ENCODE peak calls at places on chromosomes 5 and 9, in ten cellular contexts. One of them, this sample, is unnamed.

GRCh38 chr9:85332487-85332886 is 409.3 kb downstream of the AGTPBP1 start:
- DNase-seq in adrenal gland: no peak
- DNase-seq in fibroblast of lung: no peak
- DNase-seq in HCT116: peak
- DNase-seq in CD8-positive, alpha-beta T cell: no peak
- DNase-seq in lung: no peak
- DNase-seq in prostate gland: no peak
- DNase-seq in IMR-90: no peak
- DNase-seq in suprapubic skin: no peak
- DNase-seq in AG04450: no peak
- DNase-seq in this sample: no peak

GRCh38 chr5:126519637-126520592 is 75.1 kb downstream of the ALDH7A1 start:
- DNase-seq in adrenal gland: peak
- DNase-seq in fibroblast of lung: peak
- DNase-seq in HCT116: no peak
- DNase-seq in CD8-positive, alpha-beta T cell: no peak
- DNase-seq in lung: no peak
- DNase-seq in prostate gland: peak
- DNase-seq in IMR-90: peak
- DNase-seq in suprapubic skin: no peak
- DNase-seq in AG04450: no peak
- DNase-seq in this sample: no peak

GRCh38 chr9:115668506-115668905 is 485.1 kb upstream of the PAPPA start:
- DNase-seq in adrenal gland: no peak
- DNase-seq in fibroblast of lung: peak
- DNase-seq in HCT116: no peak
- DNase-seq in CD8-positive, alpha-beta T cell: no peak
- DNase-seq in lung: no peak
- DNase-seq in prostate gland: no peak
- DNase-seq in IMR-90: peak
- DNase-seq in suprapubic skin: no peak
- DNase-seq in AG04450: peak
- DNase-seq in this sample: peak

GRCh38 chr5:69372394-69372793 is 2.8 kb downstream of the RAD17 start:
- DNase-seq in adrenal gland: no peak
- DNase-seq in fibroblast of lung: no peak
- DNase-seq in HCT116: no peak
- DNase-seq in CD8-positive, alpha-beta T cell: no peak
- DNase-seq in lung: no peak
- DNase-seq in prostate gland: no peak
- DNase-seq in IMR-90: no peak
- DNase-seq in suprapubic skin: no peak
- DNase-seq in AG04450: no peak
- DNase-seq in this sample: no peak

GRCh38 chr9:134625361-134626140 is 16.1 kb upstream of the COL5A1 start:
- DNase-seq in adrenal gland: no peak
- DNase-seq in fibroblast of lung: peak
- DNase-seq in HCT116: no peak
- DNase-seq in CD8-positive, alpha-beta T cell: no peak
- DNase-seq in lung: no peak
- DNase-seq in prostate gland: no peak
- DNase-seq in IMR-90: peak
- DNase-seq in suprapubic skin: peak
- DNase-seq in AG04450: no peak
- DNase-seq in this sample: peak

GRCh38 chr5:3258050-3258449 is 337.6 kb upstream of the IRX1 start:
- DNase-seq in adrenal gland: no peak
- DNase-seq in fibroblast of lung: no peak
- DNase-seq in HCT116: no peak
- DNase-seq in CD8-positive, alpha-beta T cell: no peak
- DNase-seq in lung: peak
- DNase-seq in prostate gland: peak
- DNase-seq in IMR-90: no peak
- DNase-seq in suprapubic skin: no peak
- DNase-seq in AG04450: no peak
- DNase-seq in this sample: no peak

GRCh38 chr5:160045004-160045403 is 36.1 kb downstream of the TTC1 start:
- DNase-seq in adrenal gland: no peak
- DNase-seq in fibroblast of lung: peak
- DNase-seq in HCT116: no peak
- DNase-seq in CD8-positive, alpha-beta T cell: no peak
- DNase-seq in lung: no peak
- DNase-seq in prostate gland: no peak
- DNase-seq in IMR-90: no peak
- DNase-seq in suprapubic skin: no peak
- DNase-seq in AG04450: no peak
- DNase-seq in this sample: no peak

GRCh38 chr5:1462358-1462757 is 17.1 kb upstream of the SLC6A3 start:
- DNase-seq in adrenal gland: no peak
- DNase-seq in fibroblast of lung: no peak
- DNase-seq in HCT116: no peak
- DNase-seq in CD8-positive, alpha-beta T cell: no peak
- DNase-seq in lung: no peak
- DNase-seq in prostate gland: no peak
- DNase-seq in IMR-90: no peak
- DNase-seq in suprapubic skin: no peak
- DNase-seq in AG04450: no peak
- DNase-seq in this sample: no peak

GRCh38 chr9:132939169-132939568 is 5.2 kb downstream of the TSC1 start:
- DNase-seq in adrenal gland: no peak
- DNase-seq in fibroblast of lung: no peak
- DNase-seq in HCT116: no peak
- DNase-seq in CD8-positive, alpha-beta T cell: no peak
- DNase-seq in lung: no peak
- DNase-seq in prostate gland: no peak
- DNase-seq in IMR-90: no peak
- DNase-seq in suprapubic skin: no peak
- DNase-seq in AG04450: no peak
- DNase-seq in this sample: no peak

GRCh38 chr9:132943677-132944293 is 631 bp downstream of the TSC1 start:
- DNase-seq in adrenal gland: no peak
- DNase-seq in fibroblast of lung: no peak
- DNase-seq in HCT116: no peak
- DNase-seq in CD8-positive, alpha-beta T cell: no peak
- DNase-seq in lung: no peak
- DNase-seq in prostate gland: no peak
- DNase-seq in IMR-90: no peak
- DNase-seq in suprapubic skin: no peak
- DNase-seq in AG04450: no peak
- DNase-seq in this sample: no peak

GRCh38 chr9:132945186-132946130 is 1.0 kb upstream of the TSC1 start:
- DNase-seq in adrenal gland: no peak
- DNase-seq in fibroblast of lung: no peak
- DNase-seq in HCT116: no peak
- DNase-seq in CD8-positive, alpha-beta T cell: no peak
- DNase-seq in lung: no peak
- DNase-seq in prostate gland: no peak
- DNase-seq in IMR-90: no peak
- DNase-seq in suprapubic skin: no peak
- DNase-seq in AG04450: no peak
- DNase-seq in this sample: no peak

GRCh38 chr9:132944294-132945185 is at the start of gene TSC1:
- DNase-seq in adrenal gland: peak
- DNase-seq in fibroblast of lung: peak
- DNase-seq in HCT116: peak
- DNase-seq in CD8-positive, alpha-beta T cell: peak
- DNase-seq in lung: peak
- DNase-seq in prostate gland: peak
- DNase-seq in IMR-90: peak
- DNase-seq in suprapubic skin: peak
- DNase-seq in AG04450: peak
- DNase-seq in this sample: peak

DNA sequence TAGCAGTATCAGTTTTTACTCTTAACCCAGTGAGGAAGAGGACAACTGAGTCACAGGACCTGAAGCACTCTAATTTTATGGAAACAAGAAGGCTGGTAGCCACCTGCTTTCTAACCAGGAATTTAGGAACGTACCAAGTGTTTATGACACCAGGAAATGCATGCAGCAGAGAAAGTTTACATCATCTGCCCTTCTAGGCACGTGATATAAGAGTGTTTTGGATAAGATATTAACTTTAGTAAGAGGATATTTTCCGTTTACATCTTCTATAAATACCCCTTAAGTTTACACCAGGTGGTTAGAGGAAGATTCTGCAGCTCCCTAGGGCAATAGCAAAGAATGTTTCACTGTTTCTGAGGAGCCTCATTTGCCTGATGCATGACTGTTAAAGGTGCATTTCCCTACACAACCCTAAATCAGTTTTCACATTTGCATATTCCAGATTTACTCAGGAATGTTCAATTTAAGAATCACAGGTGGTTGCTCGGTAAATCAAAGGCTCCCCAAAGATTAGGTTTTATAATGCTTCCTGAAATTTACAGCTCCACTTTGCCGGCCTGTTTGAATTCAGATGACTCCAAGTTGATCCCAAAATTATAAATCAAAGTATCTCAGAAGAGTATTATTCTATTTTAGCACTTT is 1.8 kb downstream of the TSC1 start:
- DNase-seq in adrenal gland: no peak
- DNase-seq in fibroblast of lung: peak
- DNase-seq in HCT116: no peak
- DNase-seq in CD8-positive, alpha-beta T cell: no peak
- DNase-seq in lung: no peak
- DNase-seq in prostate gland: no peak
- DNase-seq in IMR-90: peak
- DNase-seq in suprapubic skin: no peak
- DNase-seq in AG04450: peak
- DNase-seq in this sample: no peak
- H3K4me3 ChIP-seq in adrenal gland: no peak
- H3K4me3 ChIP-seq in fibroblast of lung: peak
- H3K4me3 ChIP-seq in HCT116: no peak
- H3K4me3 ChIP-seq in CD8-positive, alpha-beta T cell: no peak
- H3K4me3 ChIP-seq in lung: no peak
- H3K4me3 ChIP-seq in prostate gland: no peak
- H3K4me3 ChIP-seq in IMR-90: peak
- H3K4me3 ChIP-seq in suprapubic skin: peak
- H3K4me3 ChIP-seq in AG04450: peak
- H3K4me3 ChIP-seq in this sample: no peak

DNA sequence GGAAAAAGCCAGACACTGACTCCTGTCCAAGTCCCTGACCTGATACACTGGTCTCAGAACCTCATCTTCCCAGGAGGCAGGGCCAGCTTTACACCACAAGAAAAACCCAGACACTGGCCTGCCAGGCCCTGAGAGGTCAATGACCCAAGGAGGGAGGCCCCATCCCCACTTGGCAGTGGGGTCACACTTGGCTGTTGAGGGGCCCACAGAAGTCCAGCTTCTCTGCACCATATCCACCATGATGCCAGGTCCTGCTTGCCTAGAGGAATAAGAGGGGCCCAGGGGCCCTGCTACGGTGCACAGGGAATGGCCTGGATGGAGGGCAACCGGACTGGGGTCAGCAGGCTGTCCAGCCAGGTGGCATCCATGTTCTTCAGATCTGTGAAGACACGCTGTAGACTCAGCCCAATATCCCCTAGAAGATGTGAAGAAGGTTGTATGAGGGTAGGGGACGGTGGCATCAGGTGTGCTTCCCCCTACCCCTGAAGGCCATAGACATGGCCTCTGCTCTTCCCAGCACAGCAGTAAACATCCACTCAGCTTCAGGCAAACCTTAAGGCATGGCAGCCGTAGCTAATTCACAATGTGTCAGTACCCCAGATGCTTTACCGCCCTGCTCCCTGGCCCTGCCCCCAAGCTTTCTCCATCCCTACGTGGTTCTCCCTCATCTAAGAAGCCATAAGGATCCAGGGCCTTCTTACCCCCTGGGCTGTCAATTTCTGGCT is 6.8 kb downstream of the IRF1 start:
- DNase-seq in adrenal gland: no peak
- DNase-seq in fibroblast of lung: no peak
- DNase-seq in HCT116: no peak
- DNase-seq in CD8-positive, alpha-beta T cell: peak
- DNase-seq in lung: no peak
- DNase-seq in prostate gland: no peak
- DNase-seq in IMR-90: no peak
- DNase-seq in suprapubic skin: peak
- DNase-seq in AG04450: no peak
- DNase-seq in this sample: no peak
- H3K27ac ChIP-seq in adrenal gland: no peak
- H3K27ac ChIP-seq in fibroblast of lung: no peak
- H3K27ac ChIP-seq in HCT116: no peak
- H3K27ac ChIP-seq in CD8-positive, alpha-beta T cell: no peak
- H3K27ac ChIP-seq in lung: peak
- H3K27ac ChIP-seq in prostate gland: no peak
- H3K27ac ChIP-seq in IMR-90: no peak
- H3K27ac ChIP-seq in suprapubic skin: no peak
- H3K27ac ChIP-seq in AG04450: no peak
- H3K27ac ChIP-seq in this sample: no peak

DNA sequence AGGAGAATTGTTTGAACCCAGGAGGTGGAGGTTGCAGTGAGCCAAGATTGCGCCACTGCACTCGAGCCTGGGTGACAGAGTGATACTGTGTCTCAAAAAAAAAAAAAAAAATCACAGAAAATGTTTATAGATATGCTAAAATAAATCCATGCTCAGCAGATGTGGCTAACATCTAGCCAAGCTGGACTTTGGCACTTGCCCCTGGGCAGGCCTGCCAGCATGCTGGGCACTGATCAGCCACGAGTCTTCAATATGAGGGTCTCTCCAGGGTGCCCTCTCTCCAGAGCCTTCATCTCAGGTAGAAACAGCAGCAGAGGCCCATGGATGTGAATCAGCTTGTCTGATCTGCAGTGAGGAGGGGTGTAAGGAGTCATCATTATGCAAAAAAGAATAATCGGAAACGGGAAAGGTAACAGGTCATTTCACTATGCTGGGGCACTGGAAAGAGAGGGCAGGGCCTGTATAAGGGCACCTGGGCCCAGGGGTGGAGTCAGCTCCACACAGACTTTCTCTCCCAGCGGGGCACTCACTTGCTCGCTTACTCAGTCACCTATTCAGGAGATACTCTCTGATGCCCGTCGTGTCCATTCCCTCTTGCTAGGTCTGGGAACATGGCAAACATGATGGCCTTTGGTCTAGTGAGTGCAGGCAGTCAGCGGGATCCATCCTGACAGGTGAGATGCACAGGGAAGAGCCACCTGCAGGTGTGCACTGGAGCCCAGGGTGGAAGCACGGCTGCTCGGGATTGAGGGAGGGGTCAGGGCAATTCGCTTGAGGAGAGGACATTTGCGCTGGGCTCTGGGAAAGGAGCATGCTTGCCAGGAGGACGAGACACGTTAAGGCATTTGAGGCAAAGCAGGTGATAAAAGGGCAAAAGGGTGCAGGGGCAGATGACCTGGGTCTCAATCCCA is 17.1 kb downstream of the RNF44 start:
- DNase-seq in adrenal gland: no peak
- DNase-seq in fibroblast of lung: no peak
- DNase-seq in HCT116: no peak
- DNase-seq in CD8-positive, alpha-beta T cell: no peak
- DNase-seq in lung: no peak
- DNase-seq in prostate gland: no peak
- DNase-seq in IMR-90: no peak
- DNase-seq in suprapubic skin: no peak
- DNase-seq in AG04450: no peak
- DNase-seq in this sample: no peak
- TF ChIP-seq CTCF in adrenal gland: no peak
- TF ChIP-seq CTCF in fibroblast of lung: no peak
- TF ChIP-seq CTCF in HCT116: no peak
- TF ChIP-seq CTCF in CD8-positive, alpha-beta T cell: no peak
- TF ChIP-seq CTCF in lung: no peak
- TF ChIP-seq CTCF in prostate gland: no peak
- TF ChIP-seq CTCF in IMR-90: no peak
- TF ChIP-seq CTCF in suprapubic skin: no peak
- TF ChIP-seq CTCF in AG04450: no peak
- TF ChIP-seq CTCF in this sample: no peak

DNA sequence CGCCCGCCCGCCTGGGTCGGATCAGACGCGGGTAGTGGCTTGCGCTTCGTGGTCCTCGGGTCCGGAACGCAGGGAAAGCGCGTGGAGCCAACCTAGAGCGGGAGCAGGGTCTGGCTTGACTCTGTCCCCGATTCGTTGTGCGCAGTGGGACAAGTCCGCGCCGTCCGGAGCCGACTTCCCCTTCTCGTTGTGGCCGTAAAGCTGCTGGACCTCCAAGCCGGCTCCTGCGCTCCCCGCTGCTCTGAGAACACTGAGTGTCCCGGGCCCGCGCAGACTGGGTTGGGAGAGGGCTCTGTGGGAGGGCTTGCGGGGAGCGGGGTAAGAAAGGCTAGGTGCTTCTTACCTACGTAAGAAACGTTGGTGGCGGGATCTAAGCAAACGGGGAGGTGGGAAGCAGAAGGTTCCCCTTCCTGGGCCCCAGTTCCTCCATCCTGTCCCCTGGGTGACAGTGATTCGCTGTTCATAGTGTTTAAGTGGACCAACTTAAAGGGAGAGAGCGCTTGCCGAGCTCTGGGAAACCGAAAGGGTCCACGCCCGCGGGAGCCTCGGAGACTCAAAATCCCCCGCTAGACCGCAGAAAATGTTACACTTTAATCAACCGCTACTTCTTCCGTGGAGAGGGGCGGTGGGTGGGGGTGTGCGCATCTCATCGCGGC is 4.3 kb upstream of the FOXE1 start:
- DNase-seq in adrenal gland: no peak
- DNase-seq in fibroblast of lung: no peak
- DNase-seq in HCT116: no peak
- DNase-seq in CD8-positive, alpha-beta T cell: no peak
- DNase-seq in lung: peak
- DNase-seq in prostate gland: no peak
- DNase-seq in IMR-90: peak
- DNase-seq in suprapubic skin: no peak
- DNase-seq in AG04450: no peak
- DNase-seq in this sample: no peak
- H3K4me3 ChIP-seq in adrenal gland: no peak
- H3K4me3 ChIP-seq in fibroblast of lung: peak
- H3K4me3 ChIP-seq in HCT116: no peak
- H3K4me3 ChIP-seq in CD8-positive, alpha-beta T cell: peak
- H3K4me3 ChIP-seq in lung: no peak
- H3K4me3 ChIP-seq in prostate gland: no peak
- H3K4me3 ChIP-seq in IMR-90: peak
- H3K4me3 ChIP-seq in suprapubic skin: peak
- H3K4me3 ChIP-seq in AG04450: peak
- H3K4me3 ChIP-seq in this sample: no peak